ENCODE peak calls at places on chromosome 18, in six cellular contexts. Y is Karpas-422, R is transverse colon, U is hepatocyte, W is tibial artery, Q is aorta. E is an unnamed sample. For H3K27me3, the result is how much of the 10 kb centered on the place peaks cover.

GRCh38 chr18:8798996-8799395 is 93.6 kb downstream of the MTCL1 start:
- DNase-seq in Y (no peak), R (peak), U (no peak), W (no peak), Q (no peak), E (no peak)

GRCh38 chr18:75070625-75071483 is 138.1 kb downstream of the PTGR3 start:
- DNase-seq in Y (peak), R (peak), U (peak), W (peak), Q (no peak), E (peak)

GRCh38 chr18:57780318-57781127 is 22.6 kb downstream of the ATP8B1 start:
- DNase-seq in Y (no peak), R (no peak), U (no peak), W (no peak), Q (no peak), E (no peak)

GRCh38 chr18:35099911-35100310 is 58.7 kb downstream of the MAPRE2 start:
- DNase-seq in Y (no peak), R (no peak), U (no peak), W (no peak), Q (no peak), E (no peak)

GRCh38 chr18:60060578-60060977 is 160.8 kb downstream of the PMAIP1 start:
- DNase-seq in Y (no peak), R (no peak), U (no peak), W (no peak), Q (no peak), E (no peak)

GRCh38 chr18:13558132-13558531 is 168.2 kb downstream of the FAM210A start:
- DNase-seq in Y (peak), R (no peak), U (peak), W (no peak), Q (no peak), E (no peak)

GRCh38 chr18:13813271-13813849 is 10.6 kb upstream of the MC5R start:
- DNase-seq in Y (peak), R (peak), U (peak), W (peak), Q (no peak), E (peak)

GRCh38 chr18:71471963-71472725 is 1072.0 kb downstream of the CBLN2 start:
- DNase-seq in Y (no peak), R (no peak), U (no peak), W (no peak), Q (no peak), E (no peak)

GRCh38 chr18:3664563-3665178 is 214.7 kb downstream of the TGIF1 start:
- DNase-seq in Y (peak), R (no peak), U (peak), W (no peak), Q (no peak), E (no peak)

GRCh38 chr18:39033312-39033711 is 1467.7 kb upstream of the CELF4 start:
- DNase-seq in Y (no peak), R (no peak), U (no peak), W (no peak), Q (no peak), E (no peak)

GRCh38 chr18:62279561-62279960 is 45.5 kb upstream of the TNFRSF11A start:
- DNase-seq in Y (no peak), R (no peak), U (no peak), W (no peak), Q (no peak), E (no peak)

GRCh38 chr18:11027862-11028261 is 121.5 kb downstream of the PIEZO2 start:
- DNase-seq in Y (no peak), R (no peak), U (no peak), W (no peak), Q (no peak), E (no peak)

GRCh38 chr18:49751427-49752094 is 61.8 kb downstream of the ACAA2 start:
- DNase-seq in Y (no peak), R (no peak), U (no peak), W (no peak), Q (no peak), E (no peak)

GRCh38 chr18:45014047-45014501 is 333.4 kb downstream of the SETBP1 start:
- DNase-seq in Y (no peak), R (no peak), U (peak), W (peak), Q (no peak), E (no peak)

GRCh38 chr18:56168049-56168781 is 470.2 kb downstream of the TXNL1 start:
- DNase-seq in Y (no peak), R (no peak), U (peak), W (no peak), Q (no peak), E (no peak)

GRCh38 chr18:2108581-2108980 is 462.7 kb downstream of the METTL4 start:
- DNase-seq in Y (no peak), R (no peak), U (no peak), W (no peak), Q (no peak), E (no peak)

GRCh38 chr18:62369129-62369644 is 44.1 kb downstream of the TNFRSF11A start:
- DNase-seq in Y (no peak), R (no peak), U (no peak), W (no peak), Q (no peak), E (no peak)

DNA sequence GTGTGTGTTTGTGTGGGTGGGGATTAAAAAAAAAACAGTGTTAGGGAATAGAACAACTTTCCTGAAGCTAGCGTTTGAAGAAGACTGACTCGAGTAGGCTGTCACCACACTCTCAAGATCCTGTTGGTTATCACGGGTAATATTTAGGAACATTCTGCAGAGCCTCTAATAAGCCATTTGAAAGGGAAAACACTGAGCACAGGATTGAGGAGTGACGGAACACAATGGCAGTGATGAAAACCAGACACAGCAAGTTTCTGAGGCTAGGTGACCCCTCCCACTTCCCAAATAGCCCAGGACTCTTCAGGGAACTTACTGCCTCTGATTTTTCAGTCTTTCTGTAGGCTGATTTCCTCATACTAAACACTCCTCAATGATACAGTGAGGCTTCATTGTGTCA is 88.2 kb upstream of the TMEM200C start:
- DNase-seq in Y (no peak), R (no peak), U (no peak), W (no peak), Q (no peak), E (no peak)
- H3K27ac ChIP-seq in Y (no peak), R (no peak), U (no peak), W (no peak), Q (no peak), E (no peak)

DNA sequence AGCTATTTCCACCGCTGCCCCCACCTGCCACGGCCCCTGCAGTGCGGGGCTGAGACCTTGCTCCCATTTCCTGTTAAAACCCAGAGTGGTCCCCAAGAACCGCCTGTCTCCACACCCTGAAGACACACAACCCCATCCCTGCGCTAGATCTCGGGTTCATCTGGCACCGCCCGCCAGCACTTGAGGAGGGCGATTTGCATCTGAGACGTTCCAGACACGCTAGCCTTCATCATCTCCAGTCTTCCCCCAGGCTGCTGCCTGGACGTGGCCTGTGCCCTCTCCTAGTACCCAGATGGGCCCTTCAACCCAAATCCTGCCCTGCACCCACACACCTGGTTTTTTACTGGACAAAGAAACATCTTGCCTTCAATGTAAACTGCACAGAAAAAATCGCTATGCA is 49.8 kb downstream of the SLC66A2 start:
- DNase-seq in Y (no peak), R (peak), U (no peak), W (peak), Q (no peak), E (peak)
- H3K27me3 ChIP-seq in Y (under half), R (under half), U (under half), W (under half), Q (under half), E (under half)

DNA sequence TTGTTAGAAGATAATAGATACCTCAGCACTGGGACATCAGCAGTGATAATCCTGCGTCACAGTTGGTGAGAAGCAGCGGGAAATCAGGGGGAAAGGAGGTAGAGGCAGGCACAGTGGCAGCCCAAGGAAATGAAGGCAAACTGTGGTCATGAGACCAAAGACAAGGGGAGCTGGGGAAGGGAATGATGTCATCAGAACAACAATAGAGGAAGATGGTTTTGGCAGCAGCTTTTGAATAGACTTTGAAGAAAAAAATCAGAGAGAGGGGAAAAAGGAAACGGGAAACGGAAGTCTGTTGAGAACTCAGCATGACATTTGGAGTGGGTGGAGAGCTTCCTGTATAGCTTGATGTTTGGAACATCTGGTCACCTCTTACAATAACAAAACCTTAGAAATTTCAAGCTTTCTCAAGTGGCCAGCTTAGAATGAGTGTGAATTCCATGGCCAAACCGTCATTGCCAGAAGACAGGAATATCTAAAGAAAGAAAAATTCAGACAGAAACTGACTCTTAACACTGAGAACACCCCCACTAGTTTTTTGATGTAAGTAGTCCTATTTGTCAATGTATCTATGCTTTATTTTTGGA is 18.4 kb upstream of the YES1 start:
- DNase-seq in Y (peak), R (no peak), U (no peak), W (peak), Q (no peak), E (no peak)
- H3K4me3 ChIP-seq in Y (no peak), R (no peak), U (no peak), W (no peak), Q (no peak), E (no peak)

DNA sequence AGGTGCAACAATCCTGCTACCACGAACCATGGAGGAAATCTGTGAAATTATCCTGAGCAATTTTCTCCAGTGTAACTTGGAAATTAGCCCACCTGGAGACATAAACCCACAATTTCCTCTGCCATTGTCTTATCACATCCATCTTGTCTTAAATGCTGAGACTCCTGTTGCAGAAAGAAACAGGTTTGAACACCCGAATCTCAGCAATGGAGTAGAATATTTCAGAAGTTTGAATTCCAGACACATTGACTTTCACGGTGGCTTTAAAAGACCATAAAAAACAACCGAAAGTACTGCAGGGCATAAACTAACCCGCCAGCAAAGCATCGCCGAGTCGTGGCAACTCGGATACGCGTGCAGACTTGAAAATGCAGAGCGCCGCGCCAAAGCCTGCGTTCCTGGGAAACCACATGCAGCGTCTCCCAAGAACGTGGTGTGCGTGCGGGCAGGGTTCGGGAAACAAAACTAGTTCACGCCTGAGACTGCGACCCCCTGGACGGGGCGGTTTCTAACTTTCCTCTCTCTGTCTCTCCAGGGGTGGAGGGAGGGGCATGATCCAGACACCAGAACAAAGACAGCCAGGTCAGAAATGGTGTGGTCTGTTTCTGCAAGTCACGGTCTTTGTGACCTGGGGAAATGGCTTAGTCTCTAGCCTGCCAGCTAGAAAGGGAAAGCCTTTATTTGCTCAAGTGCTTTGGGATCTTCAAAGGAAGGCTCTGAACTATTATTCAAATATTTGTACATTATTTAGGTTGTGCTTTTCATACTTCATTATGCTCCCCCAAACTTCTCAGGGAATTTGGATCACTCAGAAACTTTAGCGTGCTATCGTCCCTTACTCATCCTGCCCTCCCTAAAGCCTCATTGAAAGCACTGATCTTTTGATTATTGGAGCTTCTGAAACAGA is 26.9 kb upstream of the KCTD1 start:
- DNase-seq in Y (no peak), R (peak), U (peak), W (peak), Q (peak), E (peak)
- H3K27ac ChIP-seq in Y (no peak), R (no peak), U (no peak), W (no peak), Q (no peak), E (no peak)

GRCh38 chr18:25350561-25351201 is 1.3 kb downstream of the ZNF521 start:
- DNase-seq in Y (peak), R (peak), U (peak), W (peak), Q (peak), E (no peak)
- H3K27me3 ChIP-seq in Y (under half), R (half or more), U (half or more), W (under half), Q (under half), E (under half)

GRCh38 chr18:12290086-12290485 is 18.0 kb upstream of the TUBB6 start:
- DNase-seq in Y (no peak), R (no peak), U (no peak), W (no peak), Q (peak), E (no peak)

GRCh38 chr18:12288406-12288762 is 19.7 kb upstream of the TUBB6 start:
- DNase-seq in Y (no peak), R (no peak), U (no peak), W (no peak), Q (no peak), E (no peak)

GRCh38 chr18:12291161-12291560 is 16.9 kb upstream of the TUBB6 start:
- DNase-seq in Y (no peak), R (no peak), U (no peak), W (no peak), Q (no peak), E (no peak)

GRCh38 chr18:12287131-12287681 is 20.8 kb upstream of the TUBB6 start:
- DNase-seq in Y (no peak), R (no peak), U (peak), W (no peak), Q (peak), E (no peak)

GRCh38 chr18:12287684-12288405 is 20.2 kb upstream of the TUBB6 start:
- DNase-seq in Y (no peak), R (peak), U (peak), W (peak), Q (peak), E (peak)
- H3K4me3 ChIP-seq in Y (no peak), R (peak), U (peak), W (peak), Q (peak), E (no peak)

GRCh38 chr18:23238651-23239349 is 103.5 kb downstream of the CABLES1 start:
- DNase-seq in Y (no peak), R (no peak), U (no peak), W (no peak), Q (no peak), E (no peak)

GRCh38 chr18:23240609-23240930 is 105.3 kb downstream of the CABLES1 start:
- DNase-seq in Y (no peak), R (no peak), U (no peak), W (no peak), Q (no peak), E (no peak)

GRCh38 chr18:23238152-23238531 is 102.9 kb downstream of the CABLES1 start:
- DNase-seq in Y (no peak), R (peak), U (no peak), W (peak), Q (no peak), E (peak)

GRCh38 chr18:23239350-23239692 is 104.0 kb downstream of the CABLES1 start:
- DNase-seq in Y (no peak), R (no peak), U (no peak), W (no peak), Q (no peak), E (no peak)

GRCh38 chr18:23239885-23240608 is 104.8 kb downstream of the CABLES1 start:
- DNase-seq in Y (no peak), R (no peak), U (no peak), W (no peak), Q (no peak), E (no peak)
- H3K27ac ChIP-seq in Y (no peak), R (no peak), U (no peak), W (no peak), Q (no peak), E (no peak)